ENCODE peak calls at places on chromosomes 1 and 21, in seven cellular contexts. One of them, this sample, is unnamed.

GRCh38 chr1:220300442-220301121 is 28.3 kb upstream of the RAB3GAP2 start:
- DNase-seq in fibroblast of lung: peak
- DNase-seq in stimulated activated naive CD4-positive, alpha-beta T cell: no peak
- DNase-seq in A549: peak
- DNase-seq in A172: peak
- DNase-seq in CD4-positive, CD25-positive, alpha-beta regulatory T cell: no peak
- DNase-seq in psoas muscle: peak
- DNase-seq in this sample: peak

GRCh38 chr1:199041173-199041914 is 402.5 kb downstream of the PTPRC start:
- DNase-seq in fibroblast of lung: no peak
- DNase-seq in A172: no peak
- DNase-seq in A549: no peak
- DNase-seq in CD4-positive, CD25-positive, alpha-beta regulatory T cell: peak
- DNase-seq in psoas muscle: no peak
- DNase-seq in stimulated activated naive CD4-positive, alpha-beta T cell: no peak
- DNase-seq in this sample: no peak

GRCh38 chr21:33721081-33721480 is 78.8 kb downstream of the ITSN1 start:
- DNase-seq in stimulated activated naive CD4-positive, alpha-beta T cell: no peak
- DNase-seq in psoas muscle: no peak
- DNase-seq in A549: no peak
- DNase-seq in A172: no peak
- DNase-seq in fibroblast of lung: no peak
- DNase-seq in CD4-positive, CD25-positive, alpha-beta regulatory T cell: no peak
- DNase-seq in this sample: no peak

GRCh38 chr1:213389061-213389581 is 338.1 kb downstream of the RPS6KC1 start:
- DNase-seq in stimulated activated naive CD4-positive, alpha-beta T cell: no peak
- DNase-seq in psoas muscle: no peak
- DNase-seq in A549: no peak
- DNase-seq in fibroblast of lung: no peak
- DNase-seq in CD4-positive, CD25-positive, alpha-beta regulatory T cell: no peak
- DNase-seq in A172: no peak
- DNase-seq in this sample: no peak

GRCh38 chr21:35396655-35397054 is 347.6 kb upstream of the RUNX1 start:
- DNase-seq in A549: no peak
- DNase-seq in CD4-positive, CD25-positive, alpha-beta regulatory T cell: no peak
- DNase-seq in psoas muscle: no peak
- DNase-seq in A172: no peak
- DNase-seq in fibroblast of lung: no peak
- DNase-seq in stimulated activated naive CD4-positive, alpha-beta T cell: no peak
- DNase-seq in this sample: no peak

GRCh38 chr1:2548068-2548589 is 8.0 kb upstream of the TNFRSF14 start:
- DNase-seq in stimulated activated naive CD4-positive, alpha-beta T cell: peak
- DNase-seq in A549: peak
- DNase-seq in psoas muscle: peak
- DNase-seq in CD4-positive, CD25-positive, alpha-beta regulatory T cell: peak
- DNase-seq in A172: peak
- DNase-seq in fibroblast of lung: peak
- DNase-seq in this sample: peak

GRCh38 chr1:8423702-8424538 is 106.0 kb downstream of the SLC45A1 start:
- DNase-seq in A549: peak
- DNase-seq in CD4-positive, CD25-positive, alpha-beta regulatory T cell: peak
- DNase-seq in stimulated activated naive CD4-positive, alpha-beta T cell: peak
- DNase-seq in fibroblast of lung: peak
- DNase-seq in A172: peak
- DNase-seq in psoas muscle: peak
- DNase-seq in this sample: no peak

GRCh38 chr1:51569284-51570062 is 47.4 kb upstream of the OSBPL9 start:
- DNase-seq in psoas muscle: no peak
- DNase-seq in A172: peak
- DNase-seq in A549: peak
- DNase-seq in fibroblast of lung: peak
- DNase-seq in CD4-positive, CD25-positive, alpha-beta regulatory T cell: peak
- DNase-seq in stimulated activated naive CD4-positive, alpha-beta T cell: no peak
- DNase-seq in this sample: no peak

GRCh38 chr1:107546571-107546970 is 405.7 kb downstream of the NTNG1 start:
- DNase-seq in fibroblast of lung: no peak
- DNase-seq in psoas muscle: no peak
- DNase-seq in stimulated activated naive CD4-positive, alpha-beta T cell: no peak
- DNase-seq in CD4-positive, CD25-positive, alpha-beta regulatory T cell: no peak
- DNase-seq in A549: no peak
- DNase-seq in A172: no peak
- DNase-seq in this sample: no peak

GRCh38 chr21:15408089-15408488 is 321.7 kb upstream of the USP25 start:
- DNase-seq in stimulated activated naive CD4-positive, alpha-beta T cell: no peak
- DNase-seq in psoas muscle: no peak
- DNase-seq in A549: no peak
- DNase-seq in fibroblast of lung: no peak
- DNase-seq in A172: no peak
- DNase-seq in CD4-positive, CD25-positive, alpha-beta regulatory T cell: no peak
- DNase-seq in this sample: no peak

GRCh38 chr1:61448934-61449368 is 276.0 kb downstream of the TM2D1 start:
- DNase-seq in psoas muscle: peak
- DNase-seq in stimulated activated naive CD4-positive, alpha-beta T cell: no peak
- DNase-seq in A549: no peak
- DNase-seq in fibroblast of lung: peak
- DNase-seq in A172: no peak
- DNase-seq in CD4-positive, CD25-positive, alpha-beta regulatory T cell: no peak
- DNase-seq in this sample: peak

GRCh38 chr1:165928075-165928731 is 100.8 kb downstream of the UCK2 start:
- DNase-seq in psoas muscle: no peak
- DNase-seq in A549: peak
- DNase-seq in A172: peak
- DNase-seq in CD4-positive, CD25-positive, alpha-beta regulatory T cell: peak
- DNase-seq in fibroblast of lung: peak
- DNase-seq in stimulated activated naive CD4-positive, alpha-beta T cell: no peak
- DNase-seq in this sample: no peak

GRCh38 chr1:16143566-16144324 is 12.1 kb downstream of the EPHA2 start:
- DNase-seq in CD4-positive, CD25-positive, alpha-beta regulatory T cell: no peak
- DNase-seq in fibroblast of lung: no peak
- DNase-seq in A172: peak
- DNase-seq in stimulated activated naive CD4-positive, alpha-beta T cell: no peak
- DNase-seq in A549: peak
- DNase-seq in psoas muscle: no peak
- DNase-seq in this sample: no peak

GRCh38 chr1:196951711-196952394 is 8.3 kb downstream of the CFHR2 start:
- DNase-seq in A549: no peak
- DNase-seq in stimulated activated naive CD4-positive, alpha-beta T cell: no peak
- DNase-seq in A172: peak
- DNase-seq in CD4-positive, CD25-positive, alpha-beta regulatory T cell: no peak
- DNase-seq in psoas muscle: no peak
- DNase-seq in fibroblast of lung: no peak
- DNase-seq in this sample: no peak

GRCh38 chr1:228416217-228416971 is at the start of gene TRIM17:
- DNase-seq in CD4-positive, CD25-positive, alpha-beta regulatory T cell: peak
- DNase-seq in psoas muscle: no peak
- DNase-seq in A172: no peak
- DNase-seq in stimulated activated naive CD4-positive, alpha-beta T cell: no peak
- DNase-seq in A549: no peak
- DNase-seq in fibroblast of lung: no peak
- DNase-seq in this sample: no peak

GRCh38 chr21:22223385-22223784 is 1225.2 kb downstream of the NCAM2 start:
- DNase-seq in fibroblast of lung: no peak
- DNase-seq in psoas muscle: no peak
- DNase-seq in A549: no peak
- DNase-seq in A172: no peak
- DNase-seq in stimulated activated naive CD4-positive, alpha-beta T cell: no peak
- DNase-seq in CD4-positive, CD25-positive, alpha-beta regulatory T cell: no peak
- DNase-seq in this sample: no peak

GRCh38 chr1:233114860-233115259 is 164.4 kb downstream of the NTPCR start:
- DNase-seq in CD4-positive, CD25-positive, alpha-beta regulatory T cell: no peak
- DNase-seq in psoas muscle: no peak
- DNase-seq in fibroblast of lung: no peak
- DNase-seq in stimulated activated naive CD4-positive, alpha-beta T cell: no peak
- DNase-seq in A549: no peak
- DNase-seq in A172: no peak
- DNase-seq in this sample: no peak

GRCh38 chr1:151318975-151319374 is 8.2 kb downstream of the PI4KB start:
- DNase-seq in psoas muscle: no peak
- DNase-seq in stimulated activated naive CD4-positive, alpha-beta T cell: no peak
- DNase-seq in fibroblast of lung: no peak
- DNase-seq in CD4-positive, CD25-positive, alpha-beta regulatory T cell: no peak
- DNase-seq in A549: no peak
- DNase-seq in A172: no peak
- DNase-seq in this sample: no peak

GRCh38 chr1:230236951-230237350 is 169.9 kb downstream of the GALNT2 start:
- DNase-seq in CD4-positive, CD25-positive, alpha-beta regulatory T cell: no peak
- DNase-seq in psoas muscle: no peak
- DNase-seq in A549: no peak
- DNase-seq in stimulated activated naive CD4-positive, alpha-beta T cell: no peak
- DNase-seq in fibroblast of lung: no peak
- DNase-seq in A172: no peak
- DNase-seq in this sample: no peak

GRCh38 chr1:180154325-180155201 is at the start of gene QSOX1:
- DNase-seq in fibroblast of lung: peak
- DNase-seq in A172: peak
- DNase-seq in stimulated activated naive CD4-positive, alpha-beta T cell: peak
- DNase-seq in A549: peak
- DNase-seq in psoas muscle: peak
- DNase-seq in CD4-positive, CD25-positive, alpha-beta regulatory T cell: peak
- DNase-seq in this sample: peak

GRCh38 chr1:16904560-16905111 is 8.9 kb downstream of the RNU1-2 start:
- DNase-seq in psoas muscle: peak
- DNase-seq in A172: peak
- DNase-seq in fibroblast of lung: peak
- DNase-seq in stimulated activated naive CD4-positive, alpha-beta T cell: peak
- DNase-seq in A549: peak
- DNase-seq in CD4-positive, CD25-positive, alpha-beta regulatory T cell: peak
- DNase-seq in this sample: peak

GRCh38 chr1:182587087-182587486 is 2.0 kb downstream of the RNASEL start:
- DNase-seq in stimulated activated naive CD4-positive, alpha-beta T cell: no peak
- DNase-seq in A549: no peak
- DNase-seq in CD4-positive, CD25-positive, alpha-beta regulatory T cell: no peak
- DNase-seq in A172: no peak
- DNase-seq in psoas muscle: no peak
- DNase-seq in fibroblast of lung: no peak
- DNase-seq in this sample: no peak

GRCh38 chr1:154198756-154199562 is 7.1 kb upstream of the TPM3 start:
- DNase-seq in fibroblast of lung: peak
- DNase-seq in CD4-positive, CD25-positive, alpha-beta regulatory T cell: peak
- DNase-seq in A549: peak
- DNase-seq in psoas muscle: no peak
- DNase-seq in A172: peak
- DNase-seq in stimulated activated naive CD4-positive, alpha-beta T cell: peak
- DNase-seq in this sample: no peak

GRCh38 chr1:185759061-185759460 is 24.9 kb downstream of the HMCN1 start:
- DNase-seq in fibroblast of lung: peak
- DNase-seq in psoas muscle: no peak
- DNase-seq in stimulated activated naive CD4-positive, alpha-beta T cell: no peak
- DNase-seq in A549: no peak
- DNase-seq in A172: no peak
- DNase-seq in CD4-positive, CD25-positive, alpha-beta regulatory T cell: no peak
- DNase-seq in this sample: no peak

GRCh38 chr1:199616947-199617346 is 410.6 kb upstream of the NR5A2 start:
- DNase-seq in fibroblast of lung: no peak
- DNase-seq in stimulated activated naive CD4-positive, alpha-beta T cell: no peak
- DNase-seq in CD4-positive, CD25-positive, alpha-beta regulatory T cell: no peak
- DNase-seq in A172: no peak
- DNase-seq in A549: no peak
- DNase-seq in psoas muscle: no peak
- DNase-seq in this sample: no peak

GRCh38 chr1:161019767-161020572 is 982 bp downstream of the F11R start:
- DNase-seq in A549: no peak
- DNase-seq in stimulated activated naive CD4-positive, alpha-beta T cell: no peak
- DNase-seq in fibroblast of lung: no peak
- DNase-seq in A172: no peak
- DNase-seq in psoas muscle: no peak
- DNase-seq in CD4-positive, CD25-positive, alpha-beta regulatory T cell: no peak
- DNase-seq in this sample: no peak

GRCh38 chr1:52423771-52424170 is 19.4 kb downstream of the PRPF38A start:
- DNase-seq in stimulated activated naive CD4-positive, alpha-beta T cell: peak
- DNase-seq in CD4-positive, CD25-positive, alpha-beta regulatory T cell: peak
- DNase-seq in psoas muscle: no peak
- DNase-seq in fibroblast of lung: no peak
- DNase-seq in A549: no peak
- DNase-seq in A172: no peak
- DNase-seq in this sample: no peak

GRCh38 chr1:181090653-181091126 is 2.2 kb downstream of the IER5 start:
- DNase-seq in A172: no peak
- DNase-seq in fibroblast of lung: no peak
- DNase-seq in stimulated activated naive CD4-positive, alpha-beta T cell: peak
- DNase-seq in psoas muscle: no peak
- DNase-seq in CD4-positive, CD25-positive, alpha-beta regulatory T cell: peak
- DNase-seq in A549: no peak
- DNase-seq in this sample: no peak

GRCh38 chr1:203769505-203770343 is 4.7 kb downstream of the LAX1 start:
- DNase-seq in CD4-positive, CD25-positive, alpha-beta regulatory T cell: no peak
- DNase-seq in stimulated activated naive CD4-positive, alpha-beta T cell: no peak
- DNase-seq in psoas muscle: peak
- DNase-seq in A172: peak
- DNase-seq in fibroblast of lung: peak
- DNase-seq in A549: peak
- DNase-seq in this sample: peak

GRCh38 chr1:37797750-37798345 is 4.2 kb downstream of the MANEAL start:
- DNase-seq in CD4-positive, CD25-positive, alpha-beta regulatory T cell: no peak
- DNase-seq in psoas muscle: no peak
- DNase-seq in stimulated activated naive CD4-positive, alpha-beta T cell: no peak
- DNase-seq in fibroblast of lung: peak
- DNase-seq in A549: no peak
- DNase-seq in A172: peak
- DNase-seq in this sample: no peak

GRCh38 chr21:39084979-39085729 is 98.1 kb downstream of the PSMG1 start:
- DNase-seq in psoas muscle: no peak
- DNase-seq in stimulated activated naive CD4-positive, alpha-beta T cell: no peak
- DNase-seq in CD4-positive, CD25-positive, alpha-beta regulatory T cell: no peak
- DNase-seq in A172: no peak
- DNase-seq in A549: no peak
- DNase-seq in fibroblast of lung: no peak
- DNase-seq in this sample: no peak

GRCh38 chr1:31583995-31584868 is 7.9 kb downstream of the TINAGL1 start:
- DNase-seq in stimulated activated naive CD4-positive, alpha-beta T cell: no peak
- DNase-seq in fibroblast of lung: peak
- DNase-seq in psoas muscle: peak
- DNase-seq in A172: no peak
- DNase-seq in CD4-positive, CD25-positive, alpha-beta regulatory T cell: no peak
- DNase-seq in A549: no peak
- DNase-seq in this sample: no peak

GRCh38 chr1:162011337-162012012 is 12.2 kb downstream of the OLFML2B start:
- DNase-seq in stimulated activated naive CD4-positive, alpha-beta T cell: no peak
- DNase-seq in A549: no peak
- DNase-seq in psoas muscle: no peak
- DNase-seq in fibroblast of lung: peak
- DNase-seq in CD4-positive, CD25-positive, alpha-beta regulatory T cell: no peak
- DNase-seq in A172: no peak
- DNase-seq in this sample: no peak

GRCh38 chr1:54800899-54801759 is at the start of gene TTC22:
- DNase-seq in A549: no peak
- DNase-seq in fibroblast of lung: no peak
- DNase-seq in A172: no peak
- DNase-seq in psoas muscle: peak
- DNase-seq in stimulated activated naive CD4-positive, alpha-beta T cell: peak
- DNase-seq in CD4-positive, CD25-positive, alpha-beta regulatory T cell: peak
- DNase-seq in this sample: no peak

GRCh38 chr1:212234431-212235298 is 50.5 kb upstream of the PPP2R5A start:
- DNase-seq in CD4-positive, CD25-positive, alpha-beta regulatory T cell: no peak
- DNase-seq in fibroblast of lung: peak
- DNase-seq in psoas muscle: peak
- DNase-seq in A549: peak
- DNase-seq in A172: peak
- DNase-seq in stimulated activated naive CD4-positive, alpha-beta T cell: no peak
- DNase-seq in this sample: no peak

GRCh38 chr1:207084701-207085180 is 3.9 kb upstream of the C4BPB start:
- DNase-seq in fibroblast of lung: peak
- DNase-seq in A549: peak
- DNase-seq in CD4-positive, CD25-positive, alpha-beta regulatory T cell: peak
- DNase-seq in stimulated activated naive CD4-positive, alpha-beta T cell: peak
- DNase-seq in A172: peak
- DNase-seq in psoas muscle: no peak
- DNase-seq in this sample: no peak

GRCh38 chr1:76939107-76939816 is 72.0 kb downstream of the ST6GALNAC5 start:
- DNase-seq in stimulated activated naive CD4-positive, alpha-beta T cell: no peak
- DNase-seq in psoas muscle: no peak
- DNase-seq in fibroblast of lung: peak
- DNase-seq in A172: peak
- DNase-seq in CD4-positive, CD25-positive, alpha-beta regulatory T cell: no peak
- DNase-seq in A549: no peak
- DNase-seq in this sample: no peak

GRCh38 chr1:39410915-39411436 is 80.5 kb upstream of the BMP8A start:
- DNase-seq in A549: peak
- DNase-seq in stimulated activated naive CD4-positive, alpha-beta T cell: peak
- DNase-seq in psoas muscle: peak
- DNase-seq in CD4-positive, CD25-positive, alpha-beta regulatory T cell: peak
- DNase-seq in fibroblast of lung: peak
- DNase-seq in A172: peak
- DNase-seq in this sample: no peak